ENCODE peak calls at places on chromosome 7, in four cellular contexts. O is substantia nigra, Y is cardiac fibroblast, I is iris pigment epithelial cell. Q is an unnamed sample.

GRCh38 chr7:23394828-23395227 is 75.5 kb downstream of the IGF2BP3 start:
- DNase-seq in O (no peak), Y (peak; percentile 20), I (no peak), Q (no peak)

GRCh38 chr7:141053626-141054025 is 20.2 kb upstream of the TMEM178B start:
- DNase-seq in O (no peak), Y (no peak), I (no peak), Q (no peak)

GRCh38 chr7:42236266-42237161 is 495 bp downstream of the GLI3 start:
- DNase-seq in O (no peak), Y (peak; percentile 62), I (peak; percentile 75), Q (peak; percentile 69)

GRCh38 chr7:123573896-123574467 is 16.4 kb upstream of the NDUFA5 start:
- DNase-seq in O (no peak), Y (peak; percentile 32), I (peak; percentile 27), Q (no peak)

GRCh38 chr7:33157781-33158180 is 28.4 kb downstream of the BBS9 start:
- DNase-seq in O (no peak), Y (no peak), I (peak; percentile 33), Q (no peak)

GRCh38 chr7:24477807-24478655 is 95.2 kb upstream of the PALS2 start:
- DNase-seq in O (no peak), Y (peak; percentile 76), I (peak; percentile 91), Q (peak; percentile 22)

GRCh38 chr7:150377116-150377979 is 1.8 kb upstream of the ZNF775 start:
- DNase-seq in O (no peak), Y (no peak), I (no peak), Q (no peak)

GRCh38 chr7:2993396-2993795 is 50.3 kb downstream of the CARD11 start:
- DNase-seq in O (no peak), Y (no peak), I (no peak), Q (no peak)

GRCh38 chr7:600935-601334 is 81.3 kb upstream of the PDGFA start:
- DNase-seq in O (no peak), Y (no peak), I (no peak), Q (no peak)

GRCh38 chr7:101911800-101912705 is 94.6 kb downstream of the CUX1 start:
- DNase-seq in O (no peak), Y (peak; percentile 86), I (peak; percentile 90), Q (no peak)

GRCh38 chr7:142327555-142327954 is 69.7 kb upstream of the PRSS58 start:
- DNase-seq in O (no peak), Y (no peak), I (no peak), Q (no peak)

GRCh38 chr7:144908943-144909556 is 73.2 kb upstream of the TPK1 start:
- DNase-seq in O (no peak), Y (no peak), I (no peak), Q (peak; percentile 3)

GRCh38 chr7:139842414-139843210 is 13.5 kb downstream of the TBXAS1 start:
- DNase-seq in O (no peak), Y (peak; percentile 45), I (peak; percentile 53), Q (no peak)

GRCh38 chr7:132176719-132177118 is 399.6 kb downstream of the PLXNA4 start:
- DNase-seq in O (no peak), Y (no peak), I (no peak), Q (no peak)

GRCh38 chr7:20159226-20159747 is 57.9 kb downstream of the MACC1 start:
- DNase-seq in O (no peak), Y (no peak), I (no peak), Q (no peak)

GRCh38 chr7:123711832-123712293 is 36.9 kb downstream of the WASL start:
- DNase-seq in O (no peak), Y (no peak), I (no peak), Q (no peak)

GRCh38 chr7:19677201-19677600 is 31.6 kb downstream of the POLR1F start:
- DNase-seq in O (no peak), Y (no peak), I (peak; percentile 73), Q (no peak)

GRCh38 chr7:42180806-42181205 is 56.2 kb downstream of the GLI3 start:
- DNase-seq in O (no peak), Y (no peak), I (peak; percentile 63), Q (no peak)